ENCODE peak calls at places on chromosomes 11 and 22, in seven cellular contexts. One of them, this sample, is unnamed.

GRCh38 chr11:61888043-61888442 is 3.3 kb downstream of the FADS3 start:
- DNase-seq in cardiac muscle cell: peak
- DNase-seq in fibroblast of lung: peak
- DNase-seq in brain microvascular endothelial cell: peak
- DNase-seq in esophagus squamous epithelium: no peak
- DNase-seq in DND-41: no peak
- DNase-seq in NB4: no peak
- DNase-seq in this sample: no peak

GRCh38 chr11:56906683-56907148 is 82.0 kb upstream of the OR5AK2 start:
- DNase-seq in cardiac muscle cell: no peak
- DNase-seq in fibroblast of lung: no peak
- DNase-seq in brain microvascular endothelial cell: no peak
- DNase-seq in esophagus squamous epithelium: no peak
- DNase-seq in DND-41: no peak
- DNase-seq in NB4: no peak
- DNase-seq in this sample: no peak

GRCh38 chr11:66418168-66418985 is 2.5 kb upstream of the NPAS4 start:
- DNase-seq in cardiac muscle cell: peak
- DNase-seq in fibroblast of lung: peak
- DNase-seq in brain microvascular endothelial cell: peak
- DNase-seq in esophagus squamous epithelium: no peak
- DNase-seq in DND-41: peak
- DNase-seq in NB4: peak
- DNase-seq in this sample: peak

GRCh38 chr22:47595122-47595521 is 832.7 kb downstream of the TBC1D22A start:
- DNase-seq in cardiac muscle cell: no peak
- DNase-seq in fibroblast of lung: no peak
- DNase-seq in brain microvascular endothelial cell: no peak
- DNase-seq in esophagus squamous epithelium: no peak
- DNase-seq in DND-41: no peak
- DNase-seq in NB4: no peak
- DNase-seq in this sample: no peak

GRCh38 chr11:64445651-64446050 is 86.7 kb downstream of the RPS6KA4 start:
- DNase-seq in cardiac muscle cell: no peak
- DNase-seq in fibroblast of lung: no peak
- DNase-seq in brain microvascular endothelial cell: no peak
- DNase-seq in esophagus squamous epithelium: no peak
- DNase-seq in DND-41: no peak
- DNase-seq in NB4: no peak
- DNase-seq in this sample: no peak

GRCh38 chr11:95138448-95138847 is 48.8 kb downstream of the ENDOD1 start:
- DNase-seq in cardiac muscle cell: peak
- DNase-seq in fibroblast of lung: peak
- DNase-seq in brain microvascular endothelial cell: no peak
- DNase-seq in esophagus squamous epithelium: no peak
- DNase-seq in DND-41: no peak
- DNase-seq in NB4: no peak
- DNase-seq in this sample: no peak

GRCh38 chr11:44424841-44425240 is 114.9 kb upstream of the ALX4 start:
- DNase-seq in cardiac muscle cell: no peak
- DNase-seq in fibroblast of lung: no peak
- DNase-seq in brain microvascular endothelial cell: no peak
- DNase-seq in esophagus squamous epithelium: no peak
- DNase-seq in DND-41: no peak
- DNase-seq in NB4: no peak
- DNase-seq in this sample: no peak

GRCh38 chr11:64000026-64000739 is 13.9 kb downstream of the OTUB1 start:
- DNase-seq in cardiac muscle cell: peak
- DNase-seq in fibroblast of lung: peak
- DNase-seq in brain microvascular endothelial cell: peak
- DNase-seq in esophagus squamous epithelium: no peak
- DNase-seq in DND-41: no peak
- DNase-seq in NB4: no peak
- DNase-seq in this sample: no peak

GRCh38 chr11:17563248-17563647 is 16.2 kb downstream of the OTOG start:
- DNase-seq in cardiac muscle cell: no peak
- DNase-seq in fibroblast of lung: no peak
- DNase-seq in brain microvascular endothelial cell: no peak
- DNase-seq in esophagus squamous epithelium: no peak
- DNase-seq in DND-41: no peak
- DNase-seq in NB4: peak
- DNase-seq in this sample: peak

GRCh38 chr11:35144103-35144741 is 5.3 kb downstream of the CD44 start:
- DNase-seq in cardiac muscle cell: peak
- DNase-seq in fibroblast of lung: peak
- DNase-seq in brain microvascular endothelial cell: peak
- DNase-seq in esophagus squamous epithelium: no peak
- DNase-seq in DND-41: peak
- DNase-seq in NB4: peak
- DNase-seq in this sample: no peak

GRCh38 chr22:18023509-18024275 is 669 bp downstream of the MICAL3 start:
- DNase-seq in cardiac muscle cell: peak
- DNase-seq in fibroblast of lung: peak
- DNase-seq in brain microvascular endothelial cell: no peak
- DNase-seq in esophagus squamous epithelium: no peak
- DNase-seq in DND-41: peak
- DNase-seq in NB4: no peak
- DNase-seq in this sample: peak

GRCh38 chr11:6258571-6258998 is 1.1 kb upstream of the CCKBR start:
- DNase-seq in cardiac muscle cell: no peak
- DNase-seq in fibroblast of lung: no peak
- DNase-seq in brain microvascular endothelial cell: no peak
- DNase-seq in esophagus squamous epithelium: no peak
- DNase-seq in DND-41: no peak
- DNase-seq in NB4: no peak
- DNase-seq in this sample: no peak

GRCh38 chr11:62652156-62653006 is 721 bp downstream of the INTS5 start:
- DNase-seq in cardiac muscle cell: no peak
- DNase-seq in fibroblast of lung: no peak
- DNase-seq in brain microvascular endothelial cell: no peak
- DNase-seq in esophagus squamous epithelium: no peak
- DNase-seq in DND-41: no peak
- DNase-seq in NB4: no peak
- DNase-seq in this sample: no peak

GRCh38 chr11:119424775-119425174 is 1.8 kb upstream of the THY1 start:
- DNase-seq in cardiac muscle cell: no peak
- DNase-seq in fibroblast of lung: no peak
- DNase-seq in brain microvascular endothelial cell: no peak
- DNase-seq in esophagus squamous epithelium: no peak
- DNase-seq in DND-41: no peak
- DNase-seq in NB4: no peak
- DNase-seq in this sample: no peak

GRCh38 chr11:42974510-42974909 is 337.3 kb upstream of the API5 start:
- DNase-seq in cardiac muscle cell: no peak
- DNase-seq in fibroblast of lung: no peak
- DNase-seq in brain microvascular endothelial cell: no peak
- DNase-seq in esophagus squamous epithelium: no peak
- DNase-seq in DND-41: no peak
- DNase-seq in NB4: peak
- DNase-seq in this sample: no peak

GRCh38 chr11:33622806-33623205 is 77.8 kb downstream of the C11orf91 start:
- DNase-seq in cardiac muscle cell: no peak
- DNase-seq in fibroblast of lung: no peak
- DNase-seq in brain microvascular endothelial cell: no peak
- DNase-seq in esophagus squamous epithelium: no peak
- DNase-seq in DND-41: no peak
- DNase-seq in NB4: no peak
- DNase-seq in this sample: no peak

GRCh38 chr11:64750361-64751054 is 6.6 kb upstream of the RASGRP2 start:
- DNase-seq in cardiac muscle cell: no peak
- DNase-seq in fibroblast of lung: no peak
- DNase-seq in brain microvascular endothelial cell: no peak
- DNase-seq in esophagus squamous epithelium: no peak
- DNase-seq in DND-41: no peak
- DNase-seq in NB4: no peak
- DNase-seq in this sample: no peak

GRCh38 chr11:17786824-17787525 is 52.4 kb downstream of the KCNC1 start:
- DNase-seq in cardiac muscle cell: peak
- DNase-seq in fibroblast of lung: peak
- DNase-seq in brain microvascular endothelial cell: peak
- DNase-seq in esophagus squamous epithelium: no peak
- DNase-seq in DND-41: no peak
- DNase-seq in NB4: no peak
- DNase-seq in this sample: no peak

GRCh38 chr11:112498701-112499100 is 238.0 kb upstream of the PLET1 start:
- DNase-seq in cardiac muscle cell: no peak
- DNase-seq in fibroblast of lung: no peak
- DNase-seq in brain microvascular endothelial cell: no peak
- DNase-seq in esophagus squamous epithelium: no peak
- DNase-seq in DND-41: no peak
- DNase-seq in NB4: no peak
- DNase-seq in this sample: no peak

GRCh38 chr11:66219846-66220565 is 48.4 kb upstream of the RAB1B start:
- DNase-seq in cardiac muscle cell: no peak
- DNase-seq in fibroblast of lung: no peak
- DNase-seq in brain microvascular endothelial cell: no peak
- DNase-seq in esophagus squamous epithelium: no peak
- DNase-seq in DND-41: no peak
- DNase-seq in NB4: no peak
- DNase-seq in this sample: no peak

GRCh38 chr11:32288276-32288675 is 147.1 kb downstream of the WT1 start:
- DNase-seq in cardiac muscle cell: no peak
- DNase-seq in fibroblast of lung: no peak
- DNase-seq in brain microvascular endothelial cell: no peak
- DNase-seq in esophagus squamous epithelium: no peak
- DNase-seq in DND-41: no peak
- DNase-seq in NB4: no peak
- DNase-seq in this sample: no peak

GRCh38 chr22:23542933-23543332 is 37.2 kb downstream of the IGLL1 start:
- DNase-seq in cardiac muscle cell: peak
- DNase-seq in fibroblast of lung: peak
- DNase-seq in brain microvascular endothelial cell: no peak
- DNase-seq in esophagus squamous epithelium: no peak
- DNase-seq in DND-41: no peak
- DNase-seq in NB4: no peak
- DNase-seq in this sample: no peak

GRCh38 chr22:20868225-20868944 is 9.6 kb downstream of the SNAP29 start:
- DNase-seq in cardiac muscle cell: no peak
- DNase-seq in fibroblast of lung: peak
- DNase-seq in brain microvascular endothelial cell: no peak
- DNase-seq in esophagus squamous epithelium: no peak
- DNase-seq in DND-41: no peak
- DNase-seq in NB4: no peak
- DNase-seq in this sample: no peak

GRCh38 chr11:62449451-62449851 is 30.6 kb downstream of the SCGB1A1 start:
- DNase-seq in cardiac muscle cell: no peak
- DNase-seq in fibroblast of lung: no peak
- DNase-seq in brain microvascular endothelial cell: no peak
- DNase-seq in esophagus squamous epithelium: no peak
- DNase-seq in DND-41: no peak
- DNase-seq in NB4: no peak
- DNase-seq in this sample: no peak

GRCh38 chr11:130666781-130667251 is 218.4 kb downstream of the ADAMTS15 start:
- DNase-seq in cardiac muscle cell: no peak
- DNase-seq in fibroblast of lung: peak
- DNase-seq in brain microvascular endothelial cell: no peak
- DNase-seq in esophagus squamous epithelium: no peak
- DNase-seq in DND-41: no peak
- DNase-seq in NB4: peak
- DNase-seq in this sample: no peak

GRCh38 chr11:132311703-132312102 is 941.3 kb downstream of the NTM start:
- DNase-seq in cardiac muscle cell: no peak
- DNase-seq in fibroblast of lung: no peak
- DNase-seq in brain microvascular endothelial cell: no peak
- DNase-seq in esophagus squamous epithelium: no peak
- DNase-seq in DND-41: no peak
- DNase-seq in NB4: no peak
- DNase-seq in this sample: no peak

GRCh38 chr11:59992420-59992819 is 24.6 kb upstream of the OOSP4B start:
- DNase-seq in cardiac muscle cell: no peak
- DNase-seq in fibroblast of lung: no peak
- DNase-seq in brain microvascular endothelial cell: no peak
- DNase-seq in esophagus squamous epithelium: no peak
- DNase-seq in DND-41: no peak
- DNase-seq in NB4: peak
- DNase-seq in this sample: no peak

GRCh38 chr11:68143310-68143689 is 22.1 kb upstream of the CHKA start:
- DNase-seq in cardiac muscle cell: no peak
- DNase-seq in fibroblast of lung: no peak
- DNase-seq in brain microvascular endothelial cell: no peak
- DNase-seq in esophagus squamous epithelium: no peak
- DNase-seq in DND-41: no peak
- DNase-seq in NB4: no peak
- DNase-seq in this sample: no peak
- TF ChIP-seq CTCF in cardiac muscle cell: no peak
- TF ChIP-seq CTCF in fibroblast of lung: no peak
- TF ChIP-seq CTCF in brain microvascular endothelial cell: no peak
- TF ChIP-seq CTCF in esophagus squamous epithelium: no peak
- TF ChIP-seq CTCF in DND-41: no peak
- TF ChIP-seq CTCF in NB4: no peak
- TF ChIP-seq CTCF in this sample: no peak

GRCh38 chr11:37858398-37858797 is 1260.4 kb upstream of the RAG2 start:
- DNase-seq in cardiac muscle cell: peak
- DNase-seq in fibroblast of lung: no peak
- DNase-seq in brain microvascular endothelial cell: no peak
- DNase-seq in esophagus squamous epithelium: no peak
- DNase-seq in DND-41: no peak
- DNase-seq in NB4: peak
- DNase-seq in this sample: no peak
- TF ChIP-seq CTCF in cardiac muscle cell: peak
- TF ChIP-seq CTCF in fibroblast of lung: no peak
- TF ChIP-seq CTCF in brain microvascular endothelial cell: peak
- TF ChIP-seq CTCF in esophagus squamous epithelium: no peak
- TF ChIP-seq CTCF in DND-41: peak
- TF ChIP-seq CTCF in NB4: no peak
- TF ChIP-seq CTCF in this sample: peak

DNA sequence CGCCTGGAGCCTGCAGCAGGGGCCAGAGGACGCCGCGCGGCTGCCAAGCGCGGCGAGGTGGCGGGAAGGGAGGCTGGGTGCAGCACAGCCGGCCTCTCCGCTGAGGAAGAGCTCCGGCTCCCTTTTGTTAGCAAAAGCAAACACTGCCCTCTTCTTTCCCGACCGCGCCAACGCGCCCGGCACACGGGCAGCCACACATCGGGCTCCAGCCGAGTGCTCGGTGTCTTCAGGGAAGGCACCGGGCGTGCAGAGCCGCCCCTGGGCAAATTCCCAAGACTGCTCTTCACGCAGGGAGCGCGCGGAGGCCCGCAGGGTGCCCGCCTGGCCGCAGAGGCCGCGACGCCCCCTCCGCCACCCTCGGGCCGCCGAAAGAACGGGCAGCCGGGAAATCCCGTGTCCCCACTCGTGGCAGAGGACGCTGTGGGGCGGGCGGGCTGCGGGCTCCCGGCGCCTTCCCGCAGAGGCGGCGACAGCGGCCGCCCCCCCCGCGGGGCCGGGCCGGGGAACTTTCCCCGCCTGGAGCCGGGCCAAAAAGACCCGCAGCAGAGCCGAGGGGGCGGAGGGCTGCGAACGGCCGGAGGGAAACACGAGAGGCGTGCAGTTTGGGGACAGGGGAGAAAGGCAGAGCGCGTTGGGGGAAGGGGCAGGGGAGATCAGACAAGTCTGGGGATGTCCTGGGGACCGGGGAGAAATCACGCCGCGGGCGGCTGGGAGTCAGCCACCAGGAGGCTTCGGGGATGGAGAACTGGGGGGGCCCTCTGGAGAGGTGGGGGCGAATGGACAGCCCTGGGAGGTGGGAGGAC is 931 bp downstream of the CADM1 start:
- DNase-seq in cardiac muscle cell: peak
- DNase-seq in fibroblast of lung: peak
- DNase-seq in brain microvascular endothelial cell: no peak
- DNase-seq in esophagus squamous epithelium: no peak
- DNase-seq in DND-41: no peak
- DNase-seq in NB4: no peak
- DNase-seq in this sample: peak
- TF ChIP-seq CTCF in cardiac muscle cell: peak
- TF ChIP-seq CTCF in fibroblast of lung: peak
- TF ChIP-seq CTCF in brain microvascular endothelial cell: peak
- TF ChIP-seq CTCF in esophagus squamous epithelium: peak
- TF ChIP-seq CTCF in DND-41: no peak
- TF ChIP-seq CTCF in NB4: no peak
- TF ChIP-seq CTCF in this sample: no peak

GRCh38 chr11:134418119-134418840 is 6.2 kb upstream of the B3GAT1 start:
- DNase-seq in cardiac muscle cell: peak
- DNase-seq in fibroblast of lung: peak
- DNase-seq in brain microvascular endothelial cell: peak
- DNase-seq in esophagus squamous epithelium: no peak
- DNase-seq in DND-41: peak
- DNase-seq in NB4: peak
- DNase-seq in this sample: no peak
- TF ChIP-seq CTCF in cardiac muscle cell: no peak
- TF ChIP-seq CTCF in fibroblast of lung: no peak
- TF ChIP-seq CTCF in brain microvascular endothelial cell: no peak
- TF ChIP-seq CTCF in esophagus squamous epithelium: no peak
- TF ChIP-seq CTCF in DND-41: no peak
- TF ChIP-seq CTCF in NB4: no peak
- TF ChIP-seq CTCF in this sample: no peak